ENCODE peak calls at places on chromosome 13, in seven cellular contexts. B is heart right ventricle, E is left lung, T is fibroblast of mammary gland, W is cardiac muscle cell, C is body of pancreas, G is dorsolateral prefrontal cortex. S is an unnamed sample.

GRCh38 chr13:41008349-41008980 is 10.7 kb downstream of the ELF1 start:
- DNase-seq in T (peak; percentile 89), G (no peak), B (no peak), W (no peak), C (no peak), E (no peak), S (no peak)

GRCh38 chr13:76634431-76635191 is 251.6 kb downstream of the KCTD12 start:
- DNase-seq in E (no peak), W (peak; percentile 17), C (no peak), T (no peak), G (no peak), B (no peak), S (no peak)

GRCh38 chr13:74930402-74931165 is 551.4 kb downstream of the TBC1D4 start:
- DNase-seq in T (peak; percentile 93), G (no peak), B (no peak), W (no peak), E (no peak), C (no peak), S (no peak)

GRCh38 chr13:69168436-69168835 is 939.2 kb upstream of the ATXN8OS start:
- DNase-seq in W (no peak), B (no peak), G (no peak), C (no peak), E (no peak), T (no peak), S (no peak)

GRCh38 chr13:32587014-32587773 is 942 bp downstream of the PDS5B start:
- DNase-seq in G (peak; percentile 64), W (peak; percentile 78), T (peak; percentile 63), E (peak; percentile 84), C (peak; percentile 70), B (peak; percentile 74), S (peak; percentile 63)

GRCh38 chr13:110797230-110797877 is 83.9 kb downstream of the ING1 start:
- DNase-seq in B (no peak), C (no peak), W (no peak), G (no peak), T (peak; percentile 37), E (no peak), S (no peak)

GRCh38 chr13:95323930-95324662 is 22.8 kb upstream of the ABCC4 start:
- DNase-seq in W (no peak), T (no peak), B (no peak), C (no peak), E (no peak), G (no peak), S (peak; percentile 26)

GRCh38 chr13:92187378-92187989 is 789.1 kb downstream of the GPC5 start:
- DNase-seq in T (peak; percentile 39), W (peak; percentile 52), E (no peak), G (no peak), C (no peak), B (no peak), S (peak; percentile 51)

GRCh38 chr13:106274551-106275208 is 260.8 kb downstream of the EFNB2 start:
- DNase-seq in T (no peak), G (no peak), E (no peak), W (no peak), B (no peak), C (no peak), S (no peak)

DNA sequence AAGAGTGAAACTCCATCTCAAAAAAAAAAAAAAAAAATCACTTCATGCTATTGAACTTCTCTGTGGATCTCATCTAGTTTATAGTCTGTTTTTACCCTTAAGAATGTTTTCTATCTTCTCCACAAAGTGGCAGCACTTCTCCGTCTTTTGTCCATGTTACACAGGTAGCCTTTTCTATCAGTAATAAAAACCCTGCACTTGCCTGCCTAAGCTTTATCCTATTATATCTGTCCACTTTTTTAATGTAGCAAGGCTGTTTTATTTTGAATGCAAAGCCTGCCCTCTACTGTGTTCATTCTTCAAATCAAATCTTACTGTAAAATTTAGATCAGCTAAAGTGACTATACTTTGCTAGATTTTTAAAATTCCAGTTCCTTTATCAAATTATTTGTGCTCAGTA is 124.0 kb downstream of the STOML3 start:
- DNase-seq in T (peak; percentile 11), C (no peak), G (no peak), W (no peak), B (no peak), E (no peak), S (no peak)
- TF ChIP-seq CTCF in T (no peak), C (peak; percentile 33), G (peak; percentile 42), W (no peak), B (no peak), E (no peak), S (no peak)

GRCh38 chr13:59750860-59751259 is 412.9 kb downstream of the DIAPH3 start:
- DNase-seq in B (no peak), T (peak; percentile 37), W (peak; percentile 63), G (peak; percentile 56), C (peak; percentile 15), E (no peak), S (peak; percentile 21)
- TF ChIP-seq CTCF in B (no peak), T (no peak), W (no peak), G (no peak), C (no peak), E (no peak), S (no peak)

GRCh38 chr13:64470751-64471150 is 2759.4 kb downstream of the PCDH9 start:
- DNase-seq in G (no peak), T (no peak), B (no peak), W (no peak), E (no peak), C (no peak), S (no peak)

GRCh38 chr13:64471916-64472315 is 2758.2 kb downstream of the PCDH9 start:
- DNase-seq in B (no peak), E (no peak), C (no peak), G (no peak), W (peak; percentile 14), T (peak; percentile 30), S (no peak)
- TF ChIP-seq CTCF in B (peak; percentile 44), E (no peak), C (peak; percentile 5), G (peak; percentile 61), W (peak; percentile 49), T (peak; percentile 29), S (peak; percentile 21)

GRCh38 chr13:51959773-51960172 is 51.5 kb downstream of the ATP7B start:
- DNase-seq in B (no peak), C (no peak), G (no peak), T (no peak), W (no peak), E (no peak), S (no peak)
- TF ChIP-seq CTCF in B (no peak), C (no peak), G (no peak), T (no peak), W (no peak), E (no peak), S (no peak)

DNA sequence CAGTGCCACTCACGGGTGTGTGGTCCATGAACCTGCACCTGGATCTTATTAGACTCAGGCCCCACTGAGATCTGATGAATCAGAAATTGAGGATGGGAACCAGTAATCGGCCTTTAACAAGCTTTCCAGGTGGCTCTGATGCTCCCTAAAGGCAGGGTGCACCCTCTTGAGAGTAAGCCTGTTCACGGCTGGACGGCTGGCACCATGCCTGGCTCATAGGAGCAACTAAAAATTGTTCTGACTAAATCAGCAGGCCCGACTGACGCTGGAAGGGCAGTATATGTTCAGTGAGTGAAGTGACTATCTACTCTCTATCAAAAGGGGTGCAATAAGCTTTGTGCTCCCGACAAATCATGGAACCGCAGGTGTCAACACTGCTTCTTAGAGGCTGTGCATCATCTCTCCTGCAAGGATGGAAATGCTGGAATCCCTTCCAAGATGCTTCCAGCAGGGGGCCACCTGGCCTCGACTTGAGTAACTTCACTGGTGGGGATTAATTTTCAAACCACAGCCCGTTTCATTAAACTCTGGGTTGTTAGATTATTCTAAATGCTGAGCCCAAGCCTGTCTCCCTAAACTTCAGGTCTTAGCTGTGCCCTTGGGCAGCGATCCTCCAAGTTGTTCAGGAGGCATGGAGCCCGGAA is 28.4 kb downstream of the TMTC4 start:
- DNase-seq in B (no peak), E (no peak), G (no peak), W (peak; percentile 27), T (peak; percentile 45), C (no peak), S (peak; percentile 51)
- TF ChIP-seq CTCF in B (peak; percentile 20), E (no peak), G (peak; percentile 62), W (peak; percentile 68), T (peak; percentile 57), C (peak; percentile 24), S (peak; percentile 30)

GRCh38 chr13:80444240-80445015 is 103.5 kb upstream of the SPRY2 start:
- DNase-seq in W (no peak), E (no peak), G (no peak), T (no peak), C (no peak), B (no peak), S (no peak)
- TF ChIP-seq CTCF in W (no peak), E (no peak), G (no peak), T (no peak), C (no peak), B (no peak), S (no peak)

DNA sequence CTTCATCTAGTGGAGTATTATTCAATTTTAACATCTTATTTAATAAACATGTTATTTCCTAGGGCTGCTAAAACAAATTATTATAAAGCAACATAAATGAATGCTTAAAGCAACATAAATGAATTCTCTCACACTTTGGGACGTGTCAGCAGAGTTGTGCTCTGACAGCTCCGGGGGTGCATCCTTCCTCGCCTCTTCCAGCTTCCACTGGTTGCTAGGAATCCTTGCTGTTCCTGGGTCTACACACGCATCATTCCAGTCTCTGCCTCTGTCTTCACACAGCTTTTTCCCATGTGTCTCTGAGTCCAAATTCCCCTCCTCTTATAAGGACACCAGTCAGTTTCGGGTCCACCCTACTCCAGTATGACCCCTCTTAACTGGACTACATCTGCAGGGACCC is 21.6 kb upstream of the SPATA13 start:
- DNase-seq in B (no peak), C (no peak), G (no peak), W (no peak), E (no peak), T (no peak), S (no peak)
- TF ChIP-seq CTCF in B (no peak), C (no peak), G (no peak), W (no peak), E (no peak), T (no peak), S (no peak)

DNA sequence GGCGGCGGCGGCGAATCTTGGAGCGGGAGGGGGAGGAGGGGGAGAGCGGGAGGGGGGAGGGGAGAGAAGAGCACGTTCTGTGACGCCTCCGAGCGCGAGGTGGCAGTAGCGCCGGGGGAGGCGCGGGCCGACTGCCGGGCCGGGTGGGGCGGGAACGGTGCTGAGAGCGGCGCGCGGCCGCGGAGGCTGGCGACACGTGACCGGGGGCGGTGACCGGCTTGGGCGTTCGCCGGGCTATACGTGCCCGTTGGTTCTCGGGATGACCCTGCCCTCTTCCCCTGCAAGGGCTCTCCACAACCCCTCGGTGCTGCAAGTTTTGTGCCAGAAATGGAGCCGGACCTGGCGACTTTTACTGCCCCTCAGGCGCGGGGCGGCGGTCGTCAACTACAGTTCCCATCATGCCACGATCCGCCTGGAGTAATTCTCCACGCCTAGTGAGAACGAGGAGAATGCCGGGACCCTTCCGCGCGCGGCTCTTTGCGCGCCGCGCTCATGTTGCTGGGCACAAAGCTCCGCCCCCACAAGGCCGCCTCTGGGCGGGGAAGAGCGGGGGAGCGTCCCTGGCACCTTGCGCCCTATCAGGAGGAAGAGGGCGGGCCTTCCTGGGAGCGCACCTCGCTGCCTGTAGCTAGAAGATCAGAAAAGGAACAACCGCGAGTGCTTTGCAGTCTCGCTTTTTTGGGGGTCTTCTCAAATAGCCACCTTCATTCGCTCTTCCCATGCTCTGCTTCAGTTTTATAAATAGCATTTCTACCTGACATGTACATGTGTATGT is at the start of gene KPNA3:
- DNase-seq in W (peak; percentile 98), G (peak; percentile 97), T (peak; percentile 93), B (peak; percentile 95), C (peak; percentile 96), E (peak; percentile 97), S (peak; percentile 91)
- TF ChIP-seq CTCF in W (no peak), G (no peak), T (no peak), B (peak; percentile 46), C (peak; percentile 18), E (no peak), S (no peak)

S was measured in endothelial cell.